ENCODE peak calls at places on chromosome 12, in six cellular contexts. D is IMR-90, Y is H9, C is neuronal stem cell, O is H1, S is trophoblast cell. B is an unnamed sample.
A peak's percentile ranks its signal among the peaks of the same experiment; 100 is the strongest.

GRCh38 chr12:90029317-90029716 is 320.7 kb upstream of the ATP2B1 start:
- DNase-seq in D (no peak), C (no peak), Y (no peak), S (no peak), O (no peak), B (no peak)

GRCh38 chr12:132030367-132031038 is 80.8 kb downstream of the EP400 start:
- DNase-seq in C (no peak), D (peak; percentile 61), S (peak; percentile 12), O (no peak), Y (no peak), B (peak; percentile 70)

GRCh38 chr12:12305568-12306300 is 38.9 kb upstream of the LRP6 start:
- DNase-seq in O (no peak), Y (no peak), C (no peak), D (no peak), S (no peak), B (no peak)

GRCh38 chr12:112408621-112409020 is 784 bp downstream of the RPL6 start:
- DNase-seq in D (no peak), C (no peak), O (no peak), Y (no peak), S (no peak), B (peak; percentile 22)

GRCh38 chr12:39427360-39427808 is 15.5 kb downstream of the KIF21A start:
- DNase-seq in O (no peak), D (no peak), S (no peak), C (no peak), Y (no peak), B (no peak)

GRCh38 chr12:10615532-10615931 is 2.1 kb upstream of the MAGOHB start:
- DNase-seq in D (no peak), O (no peak), Y (no peak), C (no peak), S (peak; percentile 40), B (peak; percentile 11)

GRCh38 chr12:981176-981828 is 9.7 kb upstream of the ERC1 start:
- DNase-seq in Y (no peak), C (no peak), O (no peak), D (no peak), S (no peak), B (no peak)

GRCh38 chr12:109880049-109880931 is at the start of gene GLTP:
- DNase-seq in D (peak; percentile 63), S (peak; percentile 92), O (peak; percentile 44), Y (peak; percentile 95), C (peak; percentile 83), B (peak; percentile 78)

GRCh38 chr12:68631177-68631576 is 20.5 kb downstream of the RAP1B start:
- DNase-seq in Y (no peak), C (no peak), S (no peak), D (peak; percentile 22), O (no peak), B (no peak)

GRCh38 chr12:2341051-2341751 is 288.4 kb downstream of the CACNA1C start:
- DNase-seq in S (peak; percentile 95), D (no peak), C (no peak), O (no peak), Y (no peak), B (no peak)

GRCh38 chr12:25195056-25195971 is at the start of the genes DNAI7 and ETFRF1:
- DNase-seq in C (peak; percentile 95), O (peak; percentile 87), D (peak; percentile 92), Y (peak; percentile 100), S (peak; percentile 97), B (peak; percentile 97)

GRCh38 chr12:7142809-7143465 is 12.8 kb downstream of the CLSTN3 start:
- DNase-seq in Y (no peak), S (no peak), C (no peak), O (no peak), D (no peak), B (no peak)

GRCh38 chr12:6869049-6870021 is 2.0 kb downstream of the TPI1 start:
- DNase-seq in S (peak; percentile 83), C (peak; percentile 87), D (peak; percentile 70), Y (peak; percentile 94), O (no peak), B (peak; percentile 78)

GRCh38 chr12:11067514-11067913 is 5.4 kb upstream of the TAS2R46 start:
- DNase-seq in S (no peak), C (no peak), Y (no peak), O (no peak), D (peak; percentile 10), B (no peak)

GRCh38 chr12:69900720-69901131 is 75.7 kb downstream of the MYRFL start:
- DNase-seq in Y (peak; percentile 74), C (peak; percentile 76), S (peak; percentile 86), D (peak; percentile 54), O (no peak), B (peak; percentile 66)

GRCh38 chr12:95700316-95700785 is 90.2 kb downstream of the NTN4 start:
- DNase-seq in C (no peak), Y (no peak), O (no peak), D (peak; percentile 89), S (peak; percentile 41), B (peak; percentile 47)

GRCh38 chr12:75884465-75884985 is 147.1 kb downstream of the PHLDA1 start:
- DNase-seq in S (no peak), C (no peak), D (no peak), Y (no peak), O (no peak), B (no peak)

GRCh38 chr12:6963741-6964446 is 6.6 kb downstream of the PHB2 start:
- DNase-seq in C (no peak), D (no peak), O (no peak), S (no peak), Y (peak; percentile 49), B (no peak)

GRCh38 chr12:79448816-79449215 is 241.9 kb downstream of the PAWR start:
- DNase-seq in Y (peak; percentile 39), D (no peak), O (no peak), C (no peak), S (peak; percentile 94), B (no peak)

GRCh38 chr12:105775351-105775750 is 363.4 kb downstream of the NUAK1 start:
- DNase-seq in D (peak; percentile 23), Y (no peak), C (no peak), O (no peak), S (no peak), B (peak; percentile 55)

GRCh38 chr12:39127401-39127800 is 222.0 kb upstream of the CPNE8 start:
- DNase-seq in O (no peak), Y (no peak), D (no peak), C (no peak), S (peak; percentile 50), B (peak; percentile 83)

GRCh38 chr12:26113853-26114719 is 10.8 kb downstream of the BHLHE41 start:
- DNase-seq in Y (peak; percentile 94), O (peak; percentile 63), C (peak; percentile 70), D (peak; percentile 82), S (peak; percentile 95), B (peak; percentile 94)

GRCh38 chr12:12741705-12742104 is 24.5 kb downstream of the CDKN1B start:
- DNase-seq in O (no peak), C (no peak), S (no peak), D (no peak), Y (no peak), B (no peak)

GRCh38 chr12:73935817-73936216 is 601.8 kb upstream of the ATXN7L3B start:
- DNase-seq in Y (peak; percentile 41), S (no peak), C (no peak), O (peak; percentile 2), D (no peak), B (peak; percentile 6)

GRCh38 chr12:44618960-44619359 is 257.2 kb downstream of the NELL2 start:
- DNase-seq in C (peak; percentile 30), O (no peak), D (no peak), Y (no peak), S (no peak), B (no peak)

GRCh38 chr12:89238593-89238992 is 113.7 kb downstream of the DUSP6 start:
- DNase-seq in Y (no peak), O (no peak), C (no peak), S (no peak), D (no peak), B (no peak)

GRCh38 chr12:122006186-122006926 is 15.3 kb upstream of the BCL7A start:
- DNase-seq in O (no peak), S (no peak), Y (no peak), C (no peak), D (no peak), B (no peak)
- H3K4me1 ChIP-seq in O (peaks cover 3% of the 10 kb centered on the region), S (no peaks in the 10 kb centered on the region), Y (no peaks in the 10 kb centered on the region), C (peaks cover 5% of the 10 kb centered on the region), D (peaks cover 14% of the 10 kb centered on the region), B (peaks cover 5% of the 10 kb centered on the region)

DNA sequence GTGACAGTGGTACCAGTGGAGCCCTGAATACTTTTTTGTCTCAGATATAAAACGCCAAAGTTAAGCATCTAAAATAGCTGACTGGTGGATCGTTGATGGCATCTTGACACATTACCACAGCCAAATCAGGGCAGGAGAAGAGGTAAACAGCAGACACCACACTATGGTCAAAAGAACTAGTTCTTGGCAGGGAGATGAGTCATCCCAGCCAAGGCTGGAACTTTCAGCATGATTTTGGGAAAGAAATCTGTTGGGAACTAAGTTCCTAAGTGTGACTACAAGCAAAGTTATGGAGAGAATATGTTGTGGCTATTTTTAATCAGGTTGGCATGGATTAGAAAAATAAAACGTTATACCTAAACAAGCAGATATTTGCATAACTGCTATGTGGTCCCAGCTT is 36.9 kb downstream of the LGR5 start:
- DNase-seq in D (peak; percentile 76), O (no peak), S (no peak), C (no peak), Y (no peak), B (peak; percentile 71)
- H2BK120ac ChIP-seq in D (peak overlapping the region; percentile 78), O (no peak overlapping the region), S (no peak overlapping the region), C (no peak overlapping the region), Y (no peak overlapping the region), B (no peak overlapping the region)

DNA sequence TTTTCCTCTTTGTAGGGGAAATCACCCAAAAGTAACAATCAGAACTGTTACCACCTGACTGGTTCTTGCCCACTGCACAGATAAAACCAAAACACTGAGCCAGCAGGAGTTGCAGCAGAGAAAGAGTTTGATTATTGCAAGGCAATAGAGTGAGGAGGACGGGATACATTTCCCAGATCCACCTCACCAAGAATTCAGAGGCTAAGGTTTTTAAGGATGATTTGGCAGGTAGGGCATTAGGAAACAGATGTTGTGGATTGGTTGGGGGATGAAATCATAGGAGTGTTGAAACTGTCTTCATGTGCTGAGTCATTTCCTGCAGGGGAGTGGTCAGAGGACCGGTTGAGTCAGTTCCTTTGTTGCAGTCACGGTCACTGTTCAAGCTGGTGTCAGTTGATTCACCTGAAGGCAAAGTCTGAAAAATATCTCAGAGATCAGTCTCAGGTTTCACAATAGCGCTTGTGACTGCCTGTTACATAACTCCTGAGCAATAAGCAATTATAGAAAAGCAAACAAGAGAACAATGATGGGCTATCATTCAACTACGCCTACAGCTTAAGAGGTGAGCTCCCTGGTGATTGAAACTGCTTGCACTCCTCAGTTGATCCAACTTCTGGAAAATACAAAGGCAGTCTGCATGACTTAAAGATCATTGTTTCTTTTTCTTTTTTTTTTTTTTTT is 20.3 kb upstream of the AMN1 start:
- DNase-seq in D (peak; percentile 98), S (peak; percentile 96), O (peak; percentile 67), Y (peak; percentile 95), C (no peak), B (peak; percentile 95)
- H3K9ac ChIP-seq in D (no peak overlapping the region), S (no peak overlapping the region), O (no peak overlapping the region), Y (no peak overlapping the region), C (no peak overlapping the region), B (no peak overlapping the region)

GRCh38 chr12:120982659-120983058 is 4.3 kb downstream of the HNF1A start:
- DNase-seq in O (no peak), S (no peak), C (no peak), D (no peak), Y (no peak), B (no peak)

GRCh38 chr12:120980800-120981368 is 2.5 kb downstream of the HNF1A start:
- DNase-seq in D (no peak), C (no peak), S (no peak), O (no peak), Y (no peak), B (no peak)

GRCh38 chr12:120979862-120980696 is 1.7 kb downstream of the HNF1A start:
- DNase-seq in Y (peak; percentile 59), C (no peak), S (no peak), D (no peak), O (no peak), B (no peak)

GRCh38 chr12:120979220-120979861 is 998 bp downstream of the HNF1A start:
- DNase-seq in Y (no peak), S (no peak), O (no peak), D (no peak), C (no peak), B (no peak)

GRCh38 chr12:120981407-120981921 is 3.1 kb downstream of the HNF1A start:
- DNase-seq in D (no peak), O (no peak), Y (no peak), C (no peak), S (no peak), B (no peak)
- H3K4me1 ChIP-seq in D (no peaks in the 10 kb centered on the region), O (no peaks in the 10 kb centered on the region), Y (no peaks in the 10 kb centered on the region), C (peaks cover 16% of the 10 kb centered on the region), S (no peaks in the 10 kb centered on the region), B (peaks cover 35% of the 10 kb centered on the region)